ENCODE peak calls at places on chromosome 4, in ten cellular contexts. One of them, this sample, is unnamed.

GRCh38 chr4:6693274-6694176 is at the start of gene S100P:
- DNase-seq in ACHN: no peak
- DNase-seq in neuronal stem cell: no peak
- DNase-seq in activated CD4-positive, alpha-beta T cell treated with anti-CD3 and anti-CD28 coated beads, Interleukin-2, amount 50 U/mL, for 1 hour: no peak
- DNase-seq in amniotic epithelial cell: no peak
- DNase-seq in prostate gland: no peak
- DNase-seq in HepG2: peak
- DNase-seq in astrocyte of the hippocampus: no peak
- DNase-seq in GM20000: no peak
- DNase-seq in substantia nigra: no peak
- DNase-seq in this sample: peak

GRCh38 chr4:113101669-113102068 is 52.2 kb downstream of the ANK2 start:
- DNase-seq in ACHN: peak
- DNase-seq in neuronal stem cell: no peak
- DNase-seq in activated CD4-positive, alpha-beta T cell treated with anti-CD3 and anti-CD28 coated beads, Interleukin-2, amount 50 U/mL, for 1 hour: no peak
- DNase-seq in amniotic epithelial cell: peak
- DNase-seq in prostate gland: no peak
- DNase-seq in HepG2: peak
- DNase-seq in astrocyte of the hippocampus: peak
- DNase-seq in GM20000: no peak
- DNase-seq in substantia nigra: no peak
- DNase-seq in this sample: no peak

GRCh38 chr4:28636971-28637370 is 1776.3 kb downstream of the STIM2 start:
- DNase-seq in ACHN: no peak
- DNase-seq in neuronal stem cell: no peak
- DNase-seq in activated CD4-positive, alpha-beta T cell treated with anti-CD3 and anti-CD28 coated beads, Interleukin-2, amount 50 U/mL, for 1 hour: no peak
- DNase-seq in amniotic epithelial cell: peak
- DNase-seq in prostate gland: no peak
- DNase-seq in HepG2: no peak
- DNase-seq in astrocyte of the hippocampus: no peak
- DNase-seq in GM20000: no peak
- DNase-seq in substantia nigra: no peak
- DNase-seq in this sample: no peak

GRCh38 chr4:137644201-137644600 is 111.9 kb upstream of the PCDH18 start:
- DNase-seq in ACHN: no peak
- DNase-seq in neuronal stem cell: no peak
- DNase-seq in activated CD4-positive, alpha-beta T cell treated with anti-CD3 and anti-CD28 coated beads, Interleukin-2, amount 50 U/mL, for 1 hour: no peak
- DNase-seq in amniotic epithelial cell: no peak
- DNase-seq in prostate gland: no peak
- DNase-seq in HepG2: no peak
- DNase-seq in astrocyte of the hippocampus: no peak
- DNase-seq in GM20000: no peak
- DNase-seq in substantia nigra: no peak
- DNase-seq in this sample: no peak

GRCh38 chr4:98614655-98615054 is 43.8 kb downstream of the TSPAN5 start:
- DNase-seq in ACHN: no peak
- DNase-seq in neuronal stem cell: no peak
- DNase-seq in activated CD4-positive, alpha-beta T cell treated with anti-CD3 and anti-CD28 coated beads, Interleukin-2, amount 50 U/mL, for 1 hour: no peak
- DNase-seq in amniotic epithelial cell: no peak
- DNase-seq in prostate gland: no peak
- DNase-seq in HepG2: no peak
- DNase-seq in astrocyte of the hippocampus: no peak
- DNase-seq in GM20000: no peak
- DNase-seq in substantia nigra: no peak
- DNase-seq in this sample: no peak

GRCh38 chr4:56099378-56099786 is 150.6 kb downstream of the CEP135 start:
- DNase-seq in ACHN: no peak
- DNase-seq in neuronal stem cell: no peak
- DNase-seq in activated CD4-positive, alpha-beta T cell treated with anti-CD3 and anti-CD28 coated beads, Interleukin-2, amount 50 U/mL, for 1 hour: no peak
- DNase-seq in amniotic epithelial cell: no peak
- DNase-seq in prostate gland: no peak
- DNase-seq in HepG2: no peak
- DNase-seq in astrocyte of the hippocampus: peak
- DNase-seq in GM20000: no peak
- DNase-seq in substantia nigra: peak
- DNase-seq in this sample: no peak

GRCh38 chr4:115090483-115091075 is 22.8 kb downstream of the NDST4 start:
- DNase-seq in ACHN: peak
- DNase-seq in neuronal stem cell: peak
- DNase-seq in activated CD4-positive, alpha-beta T cell treated with anti-CD3 and anti-CD28 coated beads, Interleukin-2, amount 50 U/mL, for 1 hour: no peak
- DNase-seq in amniotic epithelial cell: peak
- DNase-seq in prostate gland: no peak
- DNase-seq in HepG2: peak
- DNase-seq in astrocyte of the hippocampus: peak
- DNase-seq in GM20000: peak
- DNase-seq in substantia nigra: no peak
- DNase-seq in this sample: peak

GRCh38 chr4:152072001-152072485 is 311.2 kb upstream of the GATB start:
- DNase-seq in ACHN: no peak
- DNase-seq in neuronal stem cell: no peak
- DNase-seq in activated CD4-positive, alpha-beta T cell treated with anti-CD3 and anti-CD28 coated beads, Interleukin-2, amount 50 U/mL, for 1 hour: no peak
- DNase-seq in amniotic epithelial cell: no peak
- DNase-seq in prostate gland: no peak
- DNase-seq in HepG2: no peak
- DNase-seq in astrocyte of the hippocampus: peak
- DNase-seq in GM20000: no peak
- DNase-seq in substantia nigra: no peak
- DNase-seq in this sample: no peak